ENCODE peak calls at places on chromosome 18, in five cellular contexts. One of them, this sample, is unnamed.

GRCh38 chr18:67359868-67360838 is 156.4 kb downstream of the DSEL start:
- DNase-seq in pancreas: no peak
- DNase-seq in H1: no peak
- DNase-seq in body of pancreas: peak; percentile 65
- DNase-seq in cardiac muscle cell: peak; percentile 93
- DNase-seq in this sample: no peak

GRCh38 chr18:41906528-41907256 is 48.3 kb upstream of the PIK3C3 start:
- DNase-seq in H1: no peak
- DNase-seq in pancreas: no peak
- DNase-seq in body of pancreas: no peak
- DNase-seq in cardiac muscle cell: peak; percentile 78
- DNase-seq in this sample: no peak

GRCh38 chr18:47968721-47969120 is 38.3 kb upstream of the SMAD2 start:
- DNase-seq in body of pancreas: no peak
- DNase-seq in cardiac muscle cell: peak; percentile 13
- DNase-seq in pancreas: no peak
- DNase-seq in H1: no peak
- DNase-seq in this sample: peak; percentile 25

GRCh38 chr18:8140841-8141501 is 468.3 kb upstream of the RAB12 start:
- DNase-seq in pancreas: no peak
- DNase-seq in cardiac muscle cell: peak; percentile 72
- DNase-seq in body of pancreas: no peak
- DNase-seq in H1: no peak
- DNase-seq in this sample: no peak

GRCh38 chr18:44588466-44588865 is 92.2 kb upstream of the SETBP1 start:
- DNase-seq in body of pancreas: no peak
- DNase-seq in pancreas: no peak
- DNase-seq in cardiac muscle cell: no peak
- DNase-seq in H1: no peak
- DNase-seq in this sample: no peak

GRCh38 chr18:57826252-57826651 is 23.1 kb upstream of the ATP8B1 start:
- DNase-seq in pancreas: no peak
- DNase-seq in cardiac muscle cell: no peak
- DNase-seq in body of pancreas: no peak
- DNase-seq in H1: no peak
- DNase-seq in this sample: no peak

GRCh38 chr18:1510542-1511179 is 606.0 kb downstream of the ADCYAP1 start:
- DNase-seq in pancreas: no peak
- DNase-seq in body of pancreas: no peak
- DNase-seq in H1: no peak
- DNase-seq in cardiac muscle cell: no peak
- DNase-seq in this sample: no peak

GRCh38 chr18:31831903-31832302 is 71.2 kb upstream of the SLC25A52 start:
- DNase-seq in pancreas: no peak
- DNase-seq in H1: no peak
- DNase-seq in body of pancreas: no peak
- DNase-seq in cardiac muscle cell: no peak
- DNase-seq in this sample: no peak

GRCh38 chr18:52348209-52348608 is 8.2 kb downstream of the DCC start:
- DNase-seq in body of pancreas: no peak
- DNase-seq in pancreas: no peak
- DNase-seq in cardiac muscle cell: no peak
- DNase-seq in H1: no peak
- DNase-seq in this sample: no peak

GRCh38 chr18:67513285-67513684 is 3.2 kb downstream of the DSEL start:
- DNase-seq in H1: no peak
- DNase-seq in body of pancreas: no peak
- DNase-seq in pancreas: no peak
- DNase-seq in cardiac muscle cell: no peak
- DNase-seq in this sample: no peak

GRCh38 chr18:69957071-69957620 is 9.5 kb upstream of the CD226 start:
- DNase-seq in body of pancreas: no peak
- DNase-seq in cardiac muscle cell: no peak
- DNase-seq in H1: no peak
- DNase-seq in pancreas: no peak
- DNase-seq in this sample: no peak

GRCh38 chr18:70499218-70499691 is 210.4 kb downstream of the SOCS6 start:
- DNase-seq in H1: no peak
- DNase-seq in body of pancreas: no peak
- DNase-seq in pancreas: no peak
- DNase-seq in cardiac muscle cell: no peak
- DNase-seq in this sample: no peak

GRCh38 chr18:4641969-4642368 is 186.9 kb upstream of the DLGAP1 start:
- DNase-seq in H1: no peak
- DNase-seq in pancreas: no peak
- DNase-seq in body of pancreas: no peak
- DNase-seq in cardiac muscle cell: no peak
- DNase-seq in this sample: no peak

GRCh38 chr18:45019469-45019868 is 338.8 kb downstream of the SETBP1 start:
- DNase-seq in H1: no peak
- DNase-seq in cardiac muscle cell: no peak
- DNase-seq in body of pancreas: no peak
- DNase-seq in pancreas: no peak
- DNase-seq in this sample: no peak

GRCh38 chr18:37322497-37323035 is 243.0 kb downstream of the CELF4 start:
- DNase-seq in body of pancreas: peak; percentile 45
- DNase-seq in pancreas: peak; percentile 12
- DNase-seq in cardiac muscle cell: peak; percentile 54
- DNase-seq in H1: peak; percentile 29
- DNase-seq in this sample: peak; percentile 34

GRCh38 chr18:27860701-27861107 is 316.2 kb downstream of the CDH2 start:
- DNase-seq in cardiac muscle cell: peak; percentile 36
- DNase-seq in pancreas: no peak
- DNase-seq in H1: no peak
- DNase-seq in body of pancreas: no peak
- DNase-seq in this sample: no peak

GRCh38 chr18:10298346-10298745 is 156.1 kb upstream of the APCDD1 start:
- DNase-seq in pancreas: no peak
- DNase-seq in body of pancreas: no peak
- DNase-seq in cardiac muscle cell: no peak
- DNase-seq in H1: no peak
- DNase-seq in this sample: no peak

GRCh38 chr18:30280861-30281470 is 761.6 kb downstream of the DSC3 start:
- DNase-seq in H1: no peak
- DNase-seq in body of pancreas: peak; percentile 30
- DNase-seq in cardiac muscle cell: peak; percentile 78
- DNase-seq in pancreas: peak; percentile 2
- DNase-seq in this sample: no peak

GRCh38 chr18:69770206-69770605 is 177.5 kb downstream of the CD226 start:
- DNase-seq in cardiac muscle cell: no peak
- DNase-seq in body of pancreas: no peak
- DNase-seq in H1: no peak
- DNase-seq in pancreas: no peak
- DNase-seq in this sample: no peak

GRCh38 chr18:37483221-37483971 is 82.2 kb downstream of the CELF4 start:
- DNase-seq in body of pancreas: no peak
- DNase-seq in pancreas: peak; percentile 7
- DNase-seq in H1: no peak
- DNase-seq in cardiac muscle cell: peak; percentile 55
- DNase-seq in this sample: no peak

GRCh38 chr18:44715245-44715644 is 34.6 kb downstream of the SETBP1 start:
- DNase-seq in cardiac muscle cell: peak; percentile 43
- DNase-seq in H1: no peak
- DNase-seq in pancreas: no peak
- DNase-seq in body of pancreas: no peak
- DNase-seq in this sample: peak; percentile 42

GRCh38 chr18:8844721-8845148 is 139.4 kb downstream of the MTCL1 start:
- DNase-seq in body of pancreas: no peak
- DNase-seq in cardiac muscle cell: no peak
- DNase-seq in pancreas: no peak
- DNase-seq in H1: no peak
- DNase-seq in this sample: no peak

GRCh38 chr18:3590096-3590655 is 140.2 kb downstream of the TGIF1 start:
- DNase-seq in pancreas: no peak
- DNase-seq in H1: no peak
- DNase-seq in cardiac muscle cell: no peak
- DNase-seq in body of pancreas: no peak
- DNase-seq in this sample: no peak
- H3K4me3 ChIP-seq in pancreas: no peak overlapping the region
- H3K4me3 ChIP-seq in H1: no peak overlapping the region
- H3K4me3 ChIP-seq in cardiac muscle cell: no peak overlapping the region
- H3K4me3 ChIP-seq in body of pancreas: no peak overlapping the region
- H3K4me3 ChIP-seq in this sample: no peak overlapping the region

GRCh38 chr18:24992491-24992890 is 359.5 kb downstream of the ZNF521 start:
- DNase-seq in H1: no peak
- DNase-seq in body of pancreas: no peak
- DNase-seq in cardiac muscle cell: no peak
- DNase-seq in pancreas: no peak
- DNase-seq in this sample: no peak
- H3K4me1 ChIP-seq in H1: peaks cover 8% of the 10 kb centered on the region
- H3K4me1 ChIP-seq in body of pancreas: no peaks in the 10 kb centered on the region
- H3K4me1 ChIP-seq in cardiac muscle cell: peaks cover 5% of the 10 kb centered on the region
- H3K4me1 ChIP-seq in pancreas: no peaks in the 10 kb centered on the region
- H3K4me1 ChIP-seq in this sample: no peaks in the 10 kb centered on the region

DNA sequence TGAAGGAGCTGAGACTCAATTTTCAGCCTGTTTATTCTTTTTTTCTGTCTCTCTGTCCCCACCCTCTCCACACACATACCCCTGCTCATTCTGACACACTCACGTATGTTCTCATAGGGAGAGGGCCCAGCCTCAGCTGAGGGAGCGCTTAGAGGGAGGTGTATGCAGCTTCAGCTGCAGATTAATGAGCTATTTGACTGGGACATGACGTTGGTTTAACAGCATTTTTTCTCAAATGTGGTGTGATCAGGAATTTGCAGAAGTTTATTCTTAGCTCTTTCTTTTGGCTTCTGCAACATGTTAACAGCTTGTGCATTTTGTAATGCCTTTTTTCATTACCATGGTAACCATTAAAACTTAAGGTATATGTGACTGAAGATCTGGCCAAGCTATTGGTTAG is 1547.1 kb upstream of the PIK3C3 start:
- DNase-seq in pancreas: no peak
- DNase-seq in body of pancreas: no peak
- DNase-seq in H1: no peak
- DNase-seq in cardiac muscle cell: peak; percentile 39
- DNase-seq in this sample: no peak
- TF ChIP-seq CTCF in pancreas: no peak
- TF ChIP-seq CTCF in body of pancreas: no peak
- TF ChIP-seq CTCF in H1: no peak
- TF ChIP-seq CTCF in cardiac muscle cell: no peak
- TF ChIP-seq CTCF in this sample: no peak

GRCh38 chr18:35106845-35107148 is 65.6 kb downstream of the MAPRE2 start:
- DNase-seq in pancreas: no peak
- DNase-seq in body of pancreas: no peak
- DNase-seq in H1: no peak
- DNase-seq in cardiac muscle cell: no peak
- DNase-seq in this sample: no peak

GRCh38 chr18:35110037-35110436 is 68.8 kb downstream of the MAPRE2 start:
- DNase-seq in H1: no peak
- DNase-seq in cardiac muscle cell: no peak
- DNase-seq in body of pancreas: no peak
- DNase-seq in pancreas: no peak
- DNase-seq in this sample: no peak

GRCh38 chr18:35104391-35105051 is 63.3 kb downstream of the MAPRE2 start:
- DNase-seq in pancreas: no peak
- DNase-seq in body of pancreas: no peak
- DNase-seq in cardiac muscle cell: no peak
- DNase-seq in H1: no peak
- DNase-seq in this sample: no peak

GRCh38 chr18:35110554-35111058 is 69.4 kb downstream of the MAPRE2 start:
- DNase-seq in cardiac muscle cell: peak; percentile 77
- DNase-seq in body of pancreas: no peak
- DNase-seq in H1: no peak
- DNase-seq in pancreas: no peak
- DNase-seq in this sample: no peak

GRCh38 chr18:35106013-35106844 is 65.0 kb downstream of the MAPRE2 start:
- DNase-seq in body of pancreas: no peak
- DNase-seq in pancreas: no peak
- DNase-seq in cardiac muscle cell: no peak
- DNase-seq in H1: no peak
- DNase-seq in this sample: no peak
- H3K4me3 ChIP-seq in body of pancreas: no peak overlapping the region
- H3K4me3 ChIP-seq in pancreas: no peak overlapping the region
- H3K4me3 ChIP-seq in cardiac muscle cell: no peak overlapping the region
- H3K4me3 ChIP-seq in H1: no peak overlapping the region
- H3K4me3 ChIP-seq in this sample: no peak overlapping the region

GRCh38 chr18:62937065-62937464 is 221.7 kb downstream of the PHLPP1 start:
- DNase-seq in cardiac muscle cell: peak; percentile 52
- DNase-seq in body of pancreas: no peak
- DNase-seq in pancreas: no peak
- DNase-seq in H1: no peak
- DNase-seq in this sample: no peak

GRCh38 chr18:62938451-62938850 is 223.1 kb downstream of the PHLPP1 start:
- DNase-seq in pancreas: no peak
- DNase-seq in cardiac muscle cell: no peak
- DNase-seq in H1: no peak
- DNase-seq in body of pancreas: no peak
- DNase-seq in this sample: no peak

GRCh38 chr18:62938006-62938405 is 222.7 kb downstream of the PHLPP1 start:
- DNase-seq in body of pancreas: no peak
- DNase-seq in H1: no peak
- DNase-seq in pancreas: no peak
- DNase-seq in cardiac muscle cell: peak; percentile 48
- DNase-seq in this sample: no peak

GRCh38 chr18:62939925-62940324 is 224.6 kb downstream of the PHLPP1 start:
- DNase-seq in H1: no peak
- DNase-seq in cardiac muscle cell: no peak
- DNase-seq in body of pancreas: no peak
- DNase-seq in pancreas: no peak
- DNase-seq in this sample: no peak

GRCh38 chr18:62939433-62939832 is 224.1 kb downstream of the PHLPP1 start:
- DNase-seq in H1: no peak
- DNase-seq in cardiac muscle cell: peak; percentile 6
- DNase-seq in body of pancreas: no peak
- DNase-seq in pancreas: no peak
- DNase-seq in this sample: no peak
- H3K4me1 ChIP-seq in H1: no peaks in the 10 kb centered on the region
- H3K4me1 ChIP-seq in cardiac muscle cell: peaks cover 39% of the 10 kb centered on the region
- H3K4me1 ChIP-seq in body of pancreas: no peaks in the 10 kb centered on the region
- H3K4me1 ChIP-seq in pancreas: no peaks in the 10 kb centered on the region
- H3K4me1 ChIP-seq in this sample: peaks cover 6% of the 10 kb centered on the region

DNA sequence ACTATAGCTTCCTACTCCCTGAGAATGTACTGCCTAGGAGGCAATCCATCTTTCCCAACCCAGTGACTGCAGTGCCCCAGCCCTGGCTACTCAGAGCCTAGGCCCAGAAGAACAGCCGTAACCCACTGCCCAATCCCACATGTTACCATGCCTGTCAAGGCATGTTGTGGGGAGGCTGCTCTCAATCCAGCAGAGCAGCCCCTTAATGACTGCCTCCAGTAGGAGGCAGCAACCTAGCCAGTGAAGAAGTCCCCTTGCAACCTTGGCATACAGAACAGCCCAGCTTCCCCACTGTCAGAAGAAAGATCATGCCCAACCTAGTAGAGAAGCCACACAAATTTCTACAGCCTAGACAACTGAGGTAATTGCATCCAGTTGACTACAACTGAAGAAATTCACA is 44.2 kb upstream of the CDH7 start:
- DNase-seq in H1: no peak
- DNase-seq in pancreas: no peak
- DNase-seq in body of pancreas: no peak
- DNase-seq in cardiac muscle cell: no peak
- DNase-seq in this sample: no peak
- TF ChIP-seq CTCF in H1: peak; percentile 32
- TF ChIP-seq CTCF in pancreas: no peak
- TF ChIP-seq CTCF in body of pancreas: no peak
- TF ChIP-seq CTCF in cardiac muscle cell: no peak
- TF ChIP-seq CTCF in this sample: no peak

This sample was measured in thyroid gland.